ENCODE peak calls at places on chromosome 5, in four cellular contexts. M is AG08395; V is WERI-Rb-1; I is stimulated activated CD8-positive, alpha-beta memory T cell treated with anti-CD3 and anti-CD28 coated beads, Interleukin-7, amount 100 ng/mL, for 1 hour. P is an unnamed sample.

GRCh38 chr5:134503937-134504437 is 21.5 kb upstream of the JADE2 start:
- DNase-seq in M (peak), V (peak), I (no peak), P (no peak)

GRCh38 chr5:143023447-143024096 is 253.4 kb downstream of the ARHGAP26 start:
- DNase-seq in M (no peak), I (no peak), V (no peak), P (no peak)

GRCh38 chr5:78518365-78519197 is 130.0 kb downstream of the LHFPL2 start:
- DNase-seq in M (peak), V (no peak), I (no peak), P (no peak)

GRCh38 chr5:32057157-32058096 is 116.7 kb downstream of the GOLPH3 start:
- DNase-seq in I (no peak), M (no peak), V (no peak), P (no peak)

GRCh38 chr5:14488697-14489096 is 92.9 kb upstream of the OTULINL start:
- DNase-seq in M (no peak), I (no peak), V (no peak), P (no peak)

GRCh38 chr5:1181451-1182359 is 19.7 kb upstream of the SLC6A19 start:
- DNase-seq in V (no peak), M (no peak), I (no peak), P (no peak)

GRCh38 chr5:155053482-155053881 is 39.9 kb downstream of the KIF4B start:
- DNase-seq in V (no peak), I (no peak), M (no peak), P (no peak)

GRCh38 chr5:107072440-107072839 is 598.3 kb downstream of the EFNA5 start:
- DNase-seq in I (no peak), M (no peak), V (no peak), P (no peak)

GRCh38 chr5:71907001-71907564 is 188.0 kb downstream of the CARTPT start:
- DNase-seq in M (no peak), V (peak), I (no peak), P (peak)

GRCh38 chr5:7789567-7789966 is 61.4 kb downstream of the CFAP90 start:
- DNase-seq in I (no peak), V (no peak), M (no peak), P (no peak)